ENCODE peak calls at places on chromosomes 16 and 17, in nine cellular contexts. One of them, this sample, is unnamed.

GRCh38 chr17:77456951-77457548 is 316.3 kb downstream of the SEC14L1 start:
- DNase-seq in IMR-90: no peak
- DNase-seq in fibroblast of lung: no peak
- DNase-seq in ovary: no peak
- DNase-seq in astrocyte: no peak
- DNase-seq in sigmoid colon: no peak
- DNase-seq in cardiac muscle cell: no peak
- DNase-seq in lung: no peak
- DNase-seq in mammary epithelial cell: no peak
- DNase-seq in this sample: no peak

GRCh38 chr17:38428643-38429371 is 543 bp downstream of the ARHGAP23 start:
- DNase-seq in cardiac muscle cell: peak
- DNase-seq in IMR-90: peak
- DNase-seq in lung: no peak
- DNase-seq in ovary: peak
- DNase-seq in mammary epithelial cell: no peak
- DNase-seq in sigmoid colon: peak
- DNase-seq in fibroblast of lung: peak
- DNase-seq in astrocyte: peak
- DNase-seq in this sample: peak

GRCh38 chr17:5821813-5822212 is 237.5 kb upstream of the NLRP1 start:
- DNase-seq in mammary epithelial cell: no peak
- DNase-seq in IMR-90: no peak
- DNase-seq in astrocyte: no peak
- DNase-seq in ovary: no peak
- DNase-seq in fibroblast of lung: no peak
- DNase-seq in lung: peak
- DNase-seq in cardiac muscle cell: no peak
- DNase-seq in sigmoid colon: no peak
- DNase-seq in this sample: no peak

GRCh38 chr16:35523991-35524390 is 2064.6 kb downstream of the TP53TG3F start:
- DNase-seq in fibroblast of lung: no peak
- DNase-seq in ovary: no peak
- DNase-seq in mammary epithelial cell: no peak
- DNase-seq in astrocyte: no peak
- DNase-seq in sigmoid colon: no peak
- DNase-seq in IMR-90: no peak
- DNase-seq in lung: no peak
- DNase-seq in cardiac muscle cell: no peak
- DNase-seq in this sample: no peak

GRCh38 chr17:57586099-57586702 is 158.9 kb downstream of the CCDC182 start:
- DNase-seq in mammary epithelial cell: no peak
- DNase-seq in sigmoid colon: no peak
- DNase-seq in ovary: no peak
- DNase-seq in IMR-90: no peak
- DNase-seq in astrocyte: no peak
- DNase-seq in lung: no peak
- DNase-seq in cardiac muscle cell: no peak
- DNase-seq in fibroblast of lung: no peak
- DNase-seq in this sample: no peak

GRCh38 chr17:47820023-47820789 is 1.4 kb downstream of the OSBPL7 start:
- DNase-seq in sigmoid colon: no peak
- DNase-seq in lung: peak
- DNase-seq in astrocyte: no peak
- DNase-seq in IMR-90: no peak
- DNase-seq in cardiac muscle cell: no peak
- DNase-seq in ovary: no peak
- DNase-seq in mammary epithelial cell: no peak
- DNase-seq in fibroblast of lung: no peak
- DNase-seq in this sample: no peak

GRCh38 chr16:53080345-53081031 is 25.7 kb downstream of the CHD9 start:
- DNase-seq in sigmoid colon: peak
- DNase-seq in mammary epithelial cell: peak
- DNase-seq in IMR-90: peak
- DNase-seq in astrocyte: peak
- DNase-seq in cardiac muscle cell: peak
- DNase-seq in fibroblast of lung: peak
- DNase-seq in ovary: peak
- DNase-seq in lung: no peak
- DNase-seq in this sample: peak

GRCh38 chr16:75080205-75081029 is 36.2 kb downstream of the LDHD start:
- DNase-seq in mammary epithelial cell: peak
- DNase-seq in ovary: no peak
- DNase-seq in fibroblast of lung: peak
- DNase-seq in lung: no peak
- DNase-seq in astrocyte: peak
- DNase-seq in cardiac muscle cell: peak
- DNase-seq in sigmoid colon: no peak
- DNase-seq in IMR-90: peak
- DNase-seq in this sample: peak

GRCh38 chr16:17304124-17304813 is 166.5 kb downstream of the XYLT1 start:
- DNase-seq in fibroblast of lung: no peak
- DNase-seq in cardiac muscle cell: no peak
- DNase-seq in lung: peak
- DNase-seq in sigmoid colon: no peak
- DNase-seq in astrocyte: peak
- DNase-seq in mammary epithelial cell: peak
- DNase-seq in IMR-90: peak
- DNase-seq in ovary: no peak
- DNase-seq in this sample: no peak

GRCh38 chr16:46658925-46659324 is 30.1 kb downstream of the VPS35 start:
- DNase-seq in mammary epithelial cell: no peak
- DNase-seq in lung: peak
- DNase-seq in cardiac muscle cell: no peak
- DNase-seq in fibroblast of lung: no peak
- DNase-seq in IMR-90: no peak
- DNase-seq in astrocyte: no peak
- DNase-seq in sigmoid colon: no peak
- DNase-seq in ovary: no peak
- DNase-seq in this sample: no peak

GRCh38 chr17:4786111-4786491 is at the start of gene VMO1:
- DNase-seq in fibroblast of lung: no peak
- DNase-seq in ovary: no peak
- DNase-seq in IMR-90: no peak
- DNase-seq in mammary epithelial cell: no peak
- DNase-seq in astrocyte: no peak
- DNase-seq in sigmoid colon: peak
- DNase-seq in lung: no peak
- DNase-seq in cardiac muscle cell: peak
- DNase-seq in this sample: peak

GRCh38 chr16:23570992-23571632 is 13.6 kb downstream of the UBFD1 start:
- DNase-seq in lung: no peak
- DNase-seq in fibroblast of lung: no peak
- DNase-seq in ovary: no peak
- DNase-seq in mammary epithelial cell: no peak
- DNase-seq in astrocyte: no peak
- DNase-seq in IMR-90: no peak
- DNase-seq in sigmoid colon: no peak
- DNase-seq in cardiac muscle cell: no peak
- DNase-seq in this sample: no peak

GRCh38 chr17:83200231-83200699 is 120.9 kb downstream of the METRNL start:
- DNase-seq in lung: peak
- DNase-seq in ovary: peak
- DNase-seq in mammary epithelial cell: no peak
- DNase-seq in sigmoid colon: peak
- DNase-seq in cardiac muscle cell: no peak
- DNase-seq in fibroblast of lung: peak
- DNase-seq in astrocyte: no peak
- DNase-seq in IMR-90: peak
- DNase-seq in this sample: peak

GRCh38 chr17:11140501-11140900 is 100.5 kb upstream of the SHISA6 start:
- DNase-seq in lung: no peak
- DNase-seq in cardiac muscle cell: no peak
- DNase-seq in IMR-90: no peak
- DNase-seq in mammary epithelial cell: no peak
- DNase-seq in sigmoid colon: no peak
- DNase-seq in fibroblast of lung: no peak
- DNase-seq in astrocyte: no peak
- DNase-seq in ovary: no peak
- DNase-seq in this sample: no peak

GRCh38 chr17:67496286-67496685 is 119.2 kb downstream of the PITPNC1 start:
- DNase-seq in sigmoid colon: no peak
- DNase-seq in IMR-90: peak
- DNase-seq in cardiac muscle cell: no peak
- DNase-seq in astrocyte: peak
- DNase-seq in lung: no peak
- DNase-seq in fibroblast of lung: peak
- DNase-seq in ovary: no peak
- DNase-seq in mammary epithelial cell: no peak
- DNase-seq in this sample: no peak

GRCh38 chr16:86643661-86644060 is 65.3 kb downstream of the FOXL1 start:
- DNase-seq in mammary epithelial cell: no peak
- DNase-seq in astrocyte: no peak
- DNase-seq in fibroblast of lung: no peak
- DNase-seq in IMR-90: no peak
- DNase-seq in ovary: no peak
- DNase-seq in cardiac muscle cell: no peak
- DNase-seq in lung: no peak
- DNase-seq in sigmoid colon: no peak
- DNase-seq in this sample: no peak

GRCh38 chr16:71479420-71479819 is 9.7 kb downstream of the ZNF19 start:
- DNase-seq in cardiac muscle cell: peak
- DNase-seq in fibroblast of lung: no peak
- DNase-seq in ovary: no peak
- DNase-seq in astrocyte: no peak
- DNase-seq in IMR-90: peak
- DNase-seq in lung: no peak
- DNase-seq in sigmoid colon: no peak
- DNase-seq in mammary epithelial cell: no peak
- DNase-seq in this sample: peak
- TF ChIP-seq CTCF in cardiac muscle cell: peak
- TF ChIP-seq CTCF in fibroblast of lung: peak
- TF ChIP-seq CTCF in ovary: no peak
- TF ChIP-seq CTCF in astrocyte: peak
- TF ChIP-seq CTCF in IMR-90: peak
- TF ChIP-seq CTCF in lung: no peak
- TF ChIP-seq CTCF in sigmoid colon: no peak
- TF ChIP-seq CTCF in mammary epithelial cell: peak
- TF ChIP-seq CTCF in this sample: peak

GRCh38 chr17:68835061-68835460 is 120.1 kb downstream of the ABCA8 start:
- DNase-seq in astrocyte: no peak
- DNase-seq in cardiac muscle cell: no peak
- DNase-seq in ovary: no peak
- DNase-seq in fibroblast of lung: no peak
- DNase-seq in IMR-90: peak
- DNase-seq in mammary epithelial cell: no peak
- DNase-seq in sigmoid colon: no peak
- DNase-seq in lung: no peak
- DNase-seq in this sample: peak
- H3K4me3 ChIP-seq in astrocyte: no peak
- H3K4me3 ChIP-seq in cardiac muscle cell: no peak
- H3K4me3 ChIP-seq in ovary: no peak
- H3K4me3 ChIP-seq in fibroblast of lung: no peak
- H3K4me3 ChIP-seq in IMR-90: no peak
- H3K4me3 ChIP-seq in mammary epithelial cell: no peak
- H3K4me3 ChIP-seq in sigmoid colon: no peak
- H3K4me3 ChIP-seq in lung: no peak
- H3K4me3 ChIP-seq in this sample: no peak

DNA sequence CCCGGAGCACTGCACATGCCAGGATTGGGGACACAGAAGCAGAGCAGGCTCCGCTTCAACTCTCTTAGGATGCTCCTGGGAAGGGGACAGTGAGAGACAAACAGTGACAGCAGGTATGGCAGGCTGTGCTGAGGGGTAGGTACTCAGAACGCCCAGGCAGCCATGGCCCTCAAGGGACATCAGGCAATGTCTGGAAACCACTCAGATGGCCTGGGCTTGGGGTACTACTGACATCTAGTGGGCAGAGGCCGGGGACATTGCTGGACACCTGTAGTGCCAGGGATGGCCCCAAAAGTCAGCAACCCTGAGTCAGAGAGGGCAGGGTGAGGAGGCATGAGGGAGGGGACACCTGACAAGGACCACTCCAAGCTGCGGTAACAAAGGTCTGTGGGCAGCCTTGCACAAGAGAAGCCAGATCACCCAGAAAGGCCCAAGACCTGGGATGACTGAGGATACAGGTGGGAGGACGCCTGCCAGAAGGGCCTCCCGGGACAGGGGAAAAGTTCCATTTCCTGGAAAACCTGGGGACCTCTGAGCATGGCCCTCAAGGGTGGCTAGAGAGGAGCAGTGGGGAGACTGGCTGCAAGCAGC is 21.2 kb downstream of the PEMT start:
- DNase-seq in astrocyte: no peak
- DNase-seq in fibroblast of lung: peak
- DNase-seq in lung: no peak
- DNase-seq in IMR-90: peak
- DNase-seq in cardiac muscle cell: peak
- DNase-seq in ovary: no peak
- DNase-seq in mammary epithelial cell: no peak
- DNase-seq in sigmoid colon: no peak
- DNase-seq in this sample: peak
- TF ChIP-seq CTCF in astrocyte: peak
- TF ChIP-seq CTCF in fibroblast of lung: peak
- TF ChIP-seq CTCF in lung: peak
- TF ChIP-seq CTCF in IMR-90: peak
- TF ChIP-seq CTCF in cardiac muscle cell: peak
- TF ChIP-seq CTCF in ovary: no peak
- TF ChIP-seq CTCF in mammary epithelial cell: peak
- TF ChIP-seq CTCF in sigmoid colon: no peak
- TF ChIP-seq CTCF in this sample: peak

GRCh38 chr17:49566668-49567071 is 9.0 kb upstream of the NXPH3 start:
- DNase-seq in astrocyte: no peak
- DNase-seq in fibroblast of lung: no peak
- DNase-seq in IMR-90: no peak
- DNase-seq in sigmoid colon: peak
- DNase-seq in ovary: no peak
- DNase-seq in mammary epithelial cell: peak
- DNase-seq in cardiac muscle cell: no peak
- DNase-seq in lung: no peak
- DNase-seq in this sample: no peak

GRCh38 chr17:49567104-49567521 is 8.6 kb upstream of the NXPH3 start:
- DNase-seq in lung: no peak
- DNase-seq in astrocyte: no peak
- DNase-seq in sigmoid colon: no peak
- DNase-seq in cardiac muscle cell: no peak
- DNase-seq in mammary epithelial cell: no peak
- DNase-seq in IMR-90: no peak
- DNase-seq in fibroblast of lung: no peak
- DNase-seq in ovary: peak
- DNase-seq in this sample: no peak

GRCh38 chr17:49570540-49571242 is 5.0 kb upstream of the NXPH3 start:
- DNase-seq in fibroblast of lung: no peak
- DNase-seq in mammary epithelial cell: no peak
- DNase-seq in cardiac muscle cell: no peak
- DNase-seq in lung: no peak
- DNase-seq in IMR-90: no peak
- DNase-seq in ovary: no peak
- DNase-seq in sigmoid colon: no peak
- DNase-seq in astrocyte: no peak
- DNase-seq in this sample: no peak

GRCh38 chr17:49565948-49566491 is 9.7 kb upstream of the NXPH3 start:
- DNase-seq in IMR-90: no peak
- DNase-seq in astrocyte: no peak
- DNase-seq in mammary epithelial cell: peak
- DNase-seq in cardiac muscle cell: peak
- DNase-seq in lung: peak
- DNase-seq in sigmoid colon: peak
- DNase-seq in ovary: peak
- DNase-seq in fibroblast of lung: peak
- DNase-seq in this sample: peak

GRCh38 chr17:49567871-49568694 is 7.6 kb upstream of the NXPH3 start:
- DNase-seq in ovary: peak
- DNase-seq in sigmoid colon: peak
- DNase-seq in cardiac muscle cell: peak
- DNase-seq in mammary epithelial cell: peak
- DNase-seq in lung: peak
- DNase-seq in fibroblast of lung: peak
- DNase-seq in astrocyte: peak
- DNase-seq in IMR-90: peak
- DNase-seq in this sample: peak
- H3K4me3 ChIP-seq in ovary: peak
- H3K4me3 ChIP-seq in sigmoid colon: peak
- H3K4me3 ChIP-seq in cardiac muscle cell: no peak
- H3K4me3 ChIP-seq in mammary epithelial cell: peak
- H3K4me3 ChIP-seq in lung: peak
- H3K4me3 ChIP-seq in fibroblast of lung: peak
- H3K4me3 ChIP-seq in astrocyte: peak
- H3K4me3 ChIP-seq in IMR-90: peak
- H3K4me3 ChIP-seq in this sample: peak